ENCODE peak calls at places on chromosomes 6 and 20, in four cellular contexts. J, M, T and S are unnamed samples.

GRCh38 chr6:74114428-74114827 is 418.4 kb downstream of the CD109 start:
- DNase-seq in T (no peak), J (no peak), M (no peak), S (no peak)

GRCh38 chr20:36872857-36873256 is 3.1 kb upstream of the TLDC2 start:
- DNase-seq in J (no peak), M (no peak), T (no peak), S (no peak)

GRCh38 chr20:5863040-5863811 is 87.1 kb downstream of the TRMT6 start:
- DNase-seq in J (no peak), T (no peak), M (peak; percentile 54), S (peak; percentile 40)

GRCh38 chr20:9388160-9388825 is 126.1 kb upstream of the LAMP5 start:
- DNase-seq in M (no peak), J (no peak), T (no peak), S (no peak)

GRCh38 chr6:6812427-6812826 is 223.9 kb downstream of the LY86 start:
- DNase-seq in J (no peak), T (no peak), M (no peak), S (no peak)

GRCh38 chr6:26568601-26569432 is 27.9 kb upstream of the ABT1 start:
- DNase-seq in M (no peak), T (peak; percentile 94), J (peak; percentile 86), S (peak; percentile 91)

GRCh38 chr20:23646106-23646958 is 8.6 kb upstream of the CST3 start:
- DNase-seq in J (no peak), T (no peak), M (no peak), S (no peak)

GRCh38 chr6:16438677-16439615 is 200.6 kb downstream of the GMPR start:
- DNase-seq in M (no peak), J (no peak), T (no peak), S (no peak)